ENCODE peak calls at places on chromosomes 1 and 21, in four cellular contexts. K is GM12878, Z is K562, N is HL-60. G is an unnamed sample.

GRCh38 chr1:57492846-57493245 is 69.0 kb upstream of the DAB1 start:
- DNase-seq in K (no peak), Z (no peak), N (no peak), G (no peak)

GRCh38 chr1:246114369-246114768 is 392.7 kb downstream of the SMYD3 start:
- DNase-seq in K (no peak), Z (no peak), N (no peak), G (no peak)

GRCh38 chr1:205939690-205940330 is 3.4 kb downstream of the SLC26A9 start:
- DNase-seq in K (no peak), Z (peak), N (no peak), G (no peak)

GRCh38 chr1:23444596-23445390 is 20.2 kb upstream of the TCEA3 start:
- DNase-seq in K (no peak), Z (no peak), N (no peak), G (no peak)

GRCh38 chr1:18949689-18950414 is 6.6 kb downstream of the IFFO2 start:
- DNase-seq in K (no peak), Z (peak), N (no peak), G (no peak)

GRCh38 chr21:38740131-38740530 is 65.6 kb upstream of the ETS2 start:
- DNase-seq in K (no peak), Z (no peak), N (no peak), G (no peak)

GRCh38 chr1:17028662-17029188 is 17.0 kb upstream of the ATP13A2 start:
- DNase-seq in K (no peak), Z (no peak), N (no peak), G (no peak)

GRCh38 chr21:42974832-42975820 is 764 bp downstream of the PKNOX1 start:
- DNase-seq in K (no peak), Z (peak), N (peak), G (peak)

GRCh38 chr1:6301526-6301925 is 40.6 kb upstream of the GPR153 start:
- DNase-seq in K (no peak), Z (no peak), N (no peak), G (no peak)

GRCh38 chr1:228343211-228343661 is 63.4 kb downstream of the TRIM11 start:
- DNase-seq in K (no peak), Z (no peak), N (no peak), G (no peak)

GRCh38 chr1:209708297-209708696 is 3.7 kb downstream of the HSD11B1 start:
- DNase-seq in K (no peak), Z (no peak), N (no peak), G (no peak)

GRCh38 chr1:107058245-107059032 is 2.0 kb downstream of the PRMT6 start:
- DNase-seq in K (no peak), Z (no peak), N (no peak), G (no peak)

GRCh38 chr1:56375184-56375837 is 204.1 kb downstream of the PLPP3 start:
- DNase-seq in K (no peak), Z (no peak), N (no peak), G (no peak)

GRCh38 chr1:227900571-227901051 is 47.1 kb downstream of the WNT9A start:
- DNase-seq in K (no peak), Z (no peak), N (no peak), G (no peak)

GRCh38 chr1:36988311-36988710 is 46.0 kb downstream of the GRIK3 start:
- DNase-seq in K (no peak), Z (no peak), N (no peak), G (no peak)

DNA sequence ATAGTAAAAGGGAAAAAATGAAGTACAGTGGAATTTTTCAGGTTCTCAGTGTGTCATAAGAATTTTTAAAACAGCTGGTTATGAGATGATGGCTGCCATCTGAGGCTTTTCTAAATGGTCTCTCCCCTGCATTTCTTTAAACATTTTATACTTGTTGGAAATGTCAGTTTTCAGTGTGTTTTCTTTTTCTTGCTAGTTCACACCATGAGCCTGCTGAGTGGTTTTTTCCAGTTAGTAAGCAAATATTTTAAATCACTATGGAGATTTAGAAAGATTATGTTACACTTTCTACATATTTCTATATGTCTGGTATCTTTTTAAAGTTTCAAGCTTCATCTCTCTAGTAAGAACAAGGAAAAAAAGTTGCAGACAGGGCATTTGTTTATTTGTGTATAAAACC is 9.6 kb downstream of the RBM15 start:
- DNase-seq in K (no peak), Z (no peak), N (no peak), G (no peak)
- TF ChIP-seq SPI1 in K (no peak), Z (no peak), N (no peak), G (no peak)

GRCh38 chr1:222331340-222331739 is 216.6 kb downstream of the HHIPL2 start:
- DNase-seq in K (no peak), Z (no peak), N (no peak), G (no peak)
- TF ChIP-seq SPI1 in K (no peak), Z (no peak), N (no peak), G (no peak)

GRCh38 chr1:200217703-200218102 is 190.2 kb downstream of the NR5A2 start:
- DNase-seq in K (peak), Z (no peak), N (no peak), G (no peak)
- TF ChIP-seq SPI1 in K (no peak), Z (no peak), N (no peak), G (no peak)

GRCh38 chr1:240170245-240170644 is 78.6 kb downstream of the FMN2 start:
- DNase-seq in K (no peak), Z (no peak), N (no peak), G (no peak)

GRCh38 chr1:240164742-240165141 is 73.1 kb downstream of the FMN2 start:
- DNase-seq in K (no peak), Z (no peak), N (no peak), G (no peak)

GRCh38 chr1:240170806-240171205 is 79.1 kb downstream of the FMN2 start:
- DNase-seq in K (no peak), Z (no peak), N (no peak), G (no peak)

GRCh38 chr1:240171907-240172306 is 80.2 kb downstream of the FMN2 start:
- DNase-seq in K (no peak), Z (no peak), N (no peak), G (no peak)

DNA sequence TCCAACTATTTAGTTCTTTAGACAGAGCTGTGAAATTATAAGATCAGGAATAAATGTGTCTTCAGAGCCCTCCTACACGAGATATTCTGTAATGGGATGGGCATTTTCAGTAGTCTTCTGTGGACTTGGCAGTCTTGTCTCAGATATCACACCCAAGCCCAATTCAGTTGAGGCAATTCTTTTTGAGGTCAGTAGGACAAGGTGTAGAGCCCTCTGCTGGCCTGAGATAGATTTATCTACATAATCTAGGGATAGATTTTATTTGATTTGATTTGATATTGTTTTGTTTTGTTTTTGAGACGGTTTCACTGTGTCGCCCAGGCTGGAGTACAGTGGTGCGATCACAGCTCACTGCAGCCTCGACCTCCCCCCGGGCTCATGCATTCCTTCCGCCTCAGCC is 77.5 kb downstream of the FMN2 start:
- DNase-seq in K (no peak), Z (no peak), N (no peak), G (no peak)
- TF ChIP-seq SPI1 in K (no peak), Z (no peak), N (no peak), G (no peak)

DNA sequence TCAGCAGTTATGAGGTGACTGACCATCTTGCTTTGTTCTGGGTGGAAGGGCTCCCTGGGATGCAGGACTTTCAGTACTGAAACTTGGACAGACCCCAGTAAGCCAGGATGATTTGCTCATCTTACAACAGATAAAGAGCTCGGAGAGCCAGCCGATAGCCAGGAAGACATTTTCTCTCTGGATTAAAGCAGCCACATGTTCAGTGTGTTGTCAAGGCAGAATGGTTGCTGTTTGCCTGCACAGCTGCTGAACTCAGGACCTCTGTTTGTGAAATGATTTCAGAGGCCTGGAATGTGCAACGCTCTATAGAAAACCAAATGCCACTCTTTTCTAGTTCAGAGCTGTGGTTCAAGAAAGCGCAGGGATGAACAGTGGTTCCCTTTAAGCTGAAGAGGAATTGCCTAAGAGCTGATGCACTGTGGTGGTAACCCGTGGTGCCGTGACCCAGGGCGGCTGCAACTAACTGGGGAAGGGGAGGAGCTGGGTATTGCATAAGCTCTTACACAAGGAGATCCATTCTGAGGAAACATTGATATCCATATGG is 40.7 kb downstream of the CASQ2 start:
- DNase-seq in K (no peak), Z (no peak), N (peak), G (no peak)
- TF ChIP-seq SPI1 in K (no peak), Z (no peak), N (peak), G (no peak)

GRCh38 chr1:67833595-67833926 is 294 bp upstream of the GNG12 start:
- DNase-seq in K (no peak), Z (no peak), N (no peak), G (no peak)

GRCh38 chr1:67834246-67834877 is 1.1 kb upstream of the GNG12 start:
- DNase-seq in K (no peak), Z (no peak), N (no peak), G (no peak)

GRCh38 chr1:67830928-67831596 is 2.2 kb downstream of the GNG12 start:
- DNase-seq in K (no peak), Z (no peak), N (no peak), G (no peak)

GRCh38 chr1:67831850-67832513 is 1.3 kb downstream of the GNG12 start:
- DNase-seq in K (no peak), Z (peak), N (no peak), G (no peak)

GRCh38 chr1:67832737-67833594 is at the start of gene GNG12:
- DNase-seq in K (no peak), Z (peak), N (no peak), G (peak)
- TF ChIP-seq SPI1 in K (no peak), Z (no peak), N (no peak), G (no peak)

G was measured in GM12891.